ENCODE peak calls at places on chromosomes 16 and 17, in four cellular contexts. P, D, U and Y are unnamed samples.

GRCh38 chr17:20066253-20066652 is 57.1 kb downstream of the SPECC1 start:
- DNase-seq in P (peak), D (no peak), U (peak), Y (peak)

GRCh38 chr17:50043290-50044148 is 12.4 kb upstream of the ITGA3 start:
- DNase-seq in P (peak), D (no peak), U (no peak), Y (no peak)

GRCh38 chr17:72466199-72466598 is 345.4 kb downstream of the SOX9 start:
- DNase-seq in P (no peak), D (no peak), U (no peak), Y (no peak)

GRCh38 chr17:45228985-45229517 is 7.4 kb downstream of the FMNL1 start:
- DNase-seq in P (peak), D (peak), U (no peak), Y (peak)

GRCh38 chr17:13541032-13541480 is 60.7 kb downstream of the HS3ST3A1 start:
- DNase-seq in P (no peak), D (no peak), U (no peak), Y (peak)

GRCh38 chr17:52030096-52030495 is 128.4 kb downstream of the CA10 start:
- DNase-seq in P (no peak), D (no peak), U (no peak), Y (no peak)

GRCh38 chr17:79981090-79981489 is 54.6 kb downstream of the TBC1D16 start:
- DNase-seq in P (no peak), D (no peak), U (peak), Y (no peak)

GRCh38 chr17:71147906-71148305 is 972.9 kb upstream of the SOX9 start:
- DNase-seq in P (no peak), D (no peak), U (no peak), Y (no peak)

GRCh38 chr16:89422527-89422904 is 67.8 kb downstream of the ANKRD11 start:
- DNase-seq in P (no peak), D (no peak), U (no peak), Y (peak)

GRCh38 chr17:48626202-48626469 is at the start of gene HOXB9:
- DNase-seq in P (no peak), D (no peak), U (no peak), Y (no peak)

GRCh38 chr17:4719684-4720221 is 9.3 kb downstream of the ARRB2 start:
- DNase-seq in P (no peak), D (no peak), U (no peak), Y (peak)

GRCh38 chr17:1372618-1373017 is 27.4 kb downstream of the YWHAE start:
- DNase-seq in P (no peak), D (no peak), U (no peak), Y (no peak)

GRCh38 chr17:1371893-1372590 is 28.0 kb downstream of the YWHAE start:
- DNase-seq in P (no peak), D (no peak), U (no peak), Y (no peak)

GRCh38 chr17:1375615-1376014 is 24.4 kb downstream of the YWHAE start:
- DNase-seq in P (no peak), D (no peak), U (no peak), Y (no peak)

GRCh38 chr17:1374426-1375177 is 25.4 kb downstream of the YWHAE start:
- DNase-seq in P (no peak), D (no peak), U (no peak), Y (no peak)

GRCh38 chr17:1373710-1374237 is 26.2 kb downstream of the YWHAE start:
- DNase-seq in P (no peak), D (no peak), U (no peak), Y (no peak)
- H3K27ac ChIP-seq in P (no peak), D (no peak), U (no peak), Y (no peak)

GRCh38 chr16:27476240-27476639 is 73.5 kb downstream of the GTF3C1 start:
- DNase-seq in P (no peak), D (no peak), U (no peak), Y (no peak)
- H3K27ac ChIP-seq in P (no peak), D (no peak), U (no peak), Y (no peak)

GRCh38 chr17:66309793-66310192 is 7.4 kb downstream of the PRKCA start:
- DNase-seq in P (no peak), D (no peak), U (no peak), Y (no peak)
- H3K27ac ChIP-seq in P (no peak), D (no peak), U (peak), Y (no peak)

GRCh38 chr16:539901-540530 is 12.5 kb downstream of the CAPN15 start:
- DNase-seq in P (no peak), D (no peak), U (no peak), Y (no peak)

GRCh38 chr16:544517-544916 is 15.7 kb upstream of the PRR35 start:
- DNase-seq in P (no peak), D (no peak), U (no peak), Y (no peak)

GRCh38 chr16:546909-547770 is 13.1 kb upstream of the PRR35 start:
- DNase-seq in P (peak), D (peak), U (peak), Y (peak)

GRCh38 chr16:540645-541340 is 13.3 kb downstream of the CAPN15 start:
- DNase-seq in P (no peak), D (no peak), U (peak), Y (peak)

DNA sequence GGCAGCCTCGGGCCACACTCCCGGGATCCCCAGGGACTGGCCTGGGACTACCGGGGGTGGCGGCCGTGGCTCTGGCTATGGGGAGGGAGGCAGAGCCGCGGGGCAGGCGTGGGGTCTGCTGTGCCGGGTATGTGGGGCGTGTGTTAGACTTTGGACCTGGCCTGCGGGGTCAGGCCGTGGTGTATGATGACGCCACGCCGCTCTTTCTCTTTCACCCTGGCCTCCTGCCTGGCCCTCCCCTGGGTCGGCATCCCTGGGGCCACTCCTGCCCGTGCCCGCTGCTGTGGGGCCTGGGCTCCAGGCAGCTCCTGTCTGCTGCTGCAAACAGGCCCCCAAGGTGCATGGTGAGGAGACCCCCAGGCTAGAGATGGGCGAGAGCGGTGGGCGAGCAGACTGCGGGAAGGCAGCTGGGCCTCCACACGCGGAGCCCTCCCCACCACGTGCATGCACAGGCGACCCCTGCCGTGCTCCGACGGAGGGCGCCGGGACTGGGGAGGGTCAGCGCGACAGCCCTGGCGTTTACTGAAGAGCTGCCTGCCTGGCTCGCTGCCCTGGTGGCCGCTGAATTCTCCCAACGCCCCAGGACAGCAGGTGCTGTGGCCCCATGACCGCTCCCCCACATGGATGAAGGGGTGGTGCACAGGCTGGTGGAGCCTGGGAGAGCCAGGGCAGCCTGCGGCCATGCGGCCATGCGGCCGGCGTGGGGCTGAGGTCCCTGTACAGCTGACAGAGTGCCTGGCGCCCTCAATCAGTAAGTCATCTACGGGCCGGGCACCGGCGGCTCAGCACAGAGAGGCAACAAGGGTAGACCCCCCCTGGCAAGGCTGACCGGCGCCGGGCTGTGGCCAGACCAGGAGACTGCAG is 16.0 kb downstream of the CAPN15 start:
- DNase-seq in P (no peak), D (no peak), U (no peak), Y (no peak)
- H3K27ac ChIP-seq in P (no peak), D (no peak), U (no peak), Y (no peak)

GRCh38 chr17:34859652-34860051 is 101.6 kb downstream of the CCT6B start:
- DNase-seq in P (no peak), D (no peak), U (no peak), Y (no peak)
- H3K27ac ChIP-seq in P (no peak), D (no peak), U (no peak), Y (no peak)

DNA sequence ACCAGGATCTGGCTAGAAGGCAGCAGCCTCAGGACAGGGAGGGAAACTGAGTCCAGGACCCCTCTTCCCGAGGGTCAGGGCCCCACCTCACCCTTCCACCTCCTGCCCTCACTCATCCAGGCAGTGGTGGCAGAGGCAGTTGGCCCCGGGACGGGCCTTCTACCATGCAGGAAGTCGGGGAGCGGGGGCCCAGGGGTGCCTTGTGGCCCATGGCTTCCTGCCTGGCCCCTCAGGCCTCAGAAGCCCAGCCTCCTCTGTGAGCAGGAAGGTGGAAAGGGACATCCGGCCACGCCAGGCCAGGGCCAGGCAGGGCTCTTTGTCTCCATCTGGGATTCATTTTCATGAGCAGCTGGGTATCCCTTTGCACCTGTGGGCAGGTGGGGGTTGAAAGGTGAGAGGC is 58.5 kb downstream of the BAHCC1 start:
- DNase-seq in P (no peak), D (peak), U (no peak), Y (no peak)
- H3K27ac ChIP-seq in P (no peak), D (no peak), U (no peak), Y (no peak)

DNA sequence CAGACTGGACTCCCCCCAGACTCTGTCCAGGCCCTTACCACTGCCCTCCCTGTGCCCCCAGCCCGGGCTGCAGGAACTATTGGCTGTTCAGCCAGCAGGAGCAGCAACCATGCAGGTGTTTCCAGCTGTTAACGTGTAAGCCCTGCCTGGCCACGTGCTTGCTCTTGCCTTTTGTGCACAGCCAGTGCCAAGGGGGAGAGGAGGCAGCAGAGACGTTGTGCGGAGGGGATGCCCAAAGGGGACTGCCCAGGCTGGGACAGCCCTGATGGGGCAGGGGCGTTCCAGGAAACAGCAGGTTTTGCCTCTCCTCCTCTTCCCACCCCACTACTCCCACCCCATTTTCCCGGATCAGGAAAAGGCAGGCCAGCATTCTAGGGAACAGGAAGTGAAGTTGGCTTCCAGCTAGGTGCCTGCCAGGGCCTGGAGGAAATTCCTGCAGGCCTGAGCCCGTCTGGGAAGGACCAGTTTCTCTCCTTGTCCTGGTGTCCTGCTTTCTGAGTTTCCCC is 16.7 kb upstream of the LASP1NB start:
- DNase-seq in P (no peak), D (no peak), U (no peak), Y (no peak)
- H3K27ac ChIP-seq in P (peak), D (no peak), U (no peak), Y (no peak)